ENCODE peak calls at places on chromosomes 12 and 14, in nine cellular contexts. One of them, this sample, is unnamed.

GRCh38 chr14:34580381-34580780 is 40.9 kb upstream of the EAPP start:
- DNase-seq in DND-41: no peak
- DNase-seq in PC-9: no peak
- DNase-seq in GM12878: no peak
- DNase-seq in fibroblast of lung: no peak
- DNase-seq in neural progenitor cell: no peak
- DNase-seq in PC-3: no peak
- DNase-seq in IMR-90: no peak
- DNase-seq in GM23248: no peak
- DNase-seq in this sample: no peak

GRCh38 chr14:53953828-53954550 is 2.6 kb downstream of the BMP4 start:
- DNase-seq in PC-9: peak; percentile 35
- DNase-seq in DND-41: no peak
- DNase-seq in neural progenitor cell: peak; percentile 61
- DNase-seq in GM23248: peak; percentile 66
- DNase-seq in fibroblast of lung: peak; percentile 54
- DNase-seq in IMR-90: peak; percentile 29
- DNase-seq in GM12878: no peak
- DNase-seq in PC-3: peak; percentile 60
- DNase-seq in this sample: no peak

GRCh38 chr14:68789798-68790655 is 2.8 kb downstream of the ZFP36L1 start:
- DNase-seq in PC-3: no peak
- DNase-seq in GM23248: peak; percentile 66
- DNase-seq in neural progenitor cell: peak; percentile 26
- DNase-seq in IMR-90: no peak
- DNase-seq in DND-41: no peak
- DNase-seq in PC-9: no peak
- DNase-seq in GM12878: no peak
- DNase-seq in fibroblast of lung: peak; percentile 39
- DNase-seq in this sample: no peak

GRCh38 chr12:54401127-54401526 is 16.6 kb upstream of the ZNF385A start:
- DNase-seq in GM23248: no peak
- DNase-seq in fibroblast of lung: no peak
- DNase-seq in PC-9: no peak
- DNase-seq in DND-41: no peak
- DNase-seq in PC-3: no peak
- DNase-seq in neural progenitor cell: no peak
- DNase-seq in IMR-90: no peak
- DNase-seq in GM12878: no peak
- DNase-seq in this sample: no peak

GRCh38 chr12:1611775-1612174 is 17.3 kb upstream of the WNT5B start:
- DNase-seq in PC-9: no peak
- DNase-seq in GM12878: no peak
- DNase-seq in neural progenitor cell: no peak
- DNase-seq in DND-41: no peak
- DNase-seq in PC-3: no peak
- DNase-seq in IMR-90: peak; percentile 95
- DNase-seq in GM23248: peak; percentile 95
- DNase-seq in fibroblast of lung: peak; percentile 90
- DNase-seq in this sample: no peak

GRCh38 chr12:123126294-123127144 is 24.4 kb downstream of the PITPNM2 start:
- DNase-seq in PC-9: peak; percentile 91
- DNase-seq in GM23248: peak; percentile 97
- DNase-seq in PC-3: peak; percentile 97
- DNase-seq in fibroblast of lung: peak; percentile 97
- DNase-seq in DND-41: no peak
- DNase-seq in GM12878: no peak
- DNase-seq in neural progenitor cell: no peak
- DNase-seq in IMR-90: peak; percentile 98
- DNase-seq in this sample: no peak

GRCh38 chr12:131591714-131592709 is 118.9 kb upstream of the SFSWAP start:
- DNase-seq in GM12878: no peak
- DNase-seq in PC-3: no peak
- DNase-seq in GM23248: no peak
- DNase-seq in PC-9: no peak
- DNase-seq in fibroblast of lung: no peak
- DNase-seq in DND-41: no peak
- DNase-seq in neural progenitor cell: no peak
- DNase-seq in IMR-90: no peak
- DNase-seq in this sample: no peak

GRCh38 chr12:116427200-116427932 is 131.8 kb upstream of the MAP1LC3B2 start:
- DNase-seq in GM12878: no peak
- DNase-seq in GM23248: peak; percentile 53
- DNase-seq in IMR-90: no peak
- DNase-seq in neural progenitor cell: peak; percentile 65
- DNase-seq in fibroblast of lung: no peak
- DNase-seq in DND-41: no peak
- DNase-seq in PC-3: peak; percentile 24
- DNase-seq in PC-9: peak; percentile 90
- DNase-seq in this sample: no peak

GRCh38 chr12:124006582-124007170 is 33.7 kb downstream of the ZNF664 start:
- DNase-seq in PC-9: no peak
- DNase-seq in fibroblast of lung: no peak
- DNase-seq in GM23248: no peak
- DNase-seq in PC-3: no peak
- DNase-seq in neural progenitor cell: no peak
- DNase-seq in GM12878: no peak
- DNase-seq in IMR-90: no peak
- DNase-seq in DND-41: no peak
- DNase-seq in this sample: peak; percentile 40

GRCh38 chr14:99435327-99435726 is 45.3 kb downstream of the SETD3 start:
- DNase-seq in IMR-90: no peak
- DNase-seq in fibroblast of lung: no peak
- DNase-seq in PC-3: no peak
- DNase-seq in GM23248: no peak
- DNase-seq in DND-41: no peak
- DNase-seq in neural progenitor cell: no peak
- DNase-seq in GM12878: no peak
- DNase-seq in PC-9: no peak
- DNase-seq in this sample: no peak

GRCh38 chr14:37566811-37567371 is 28.2 kb downstream of the FOXA1 start:
- DNase-seq in DND-41: no peak
- DNase-seq in fibroblast of lung: no peak
- DNase-seq in IMR-90: no peak
- DNase-seq in PC-3: peak; percentile 98
- DNase-seq in PC-9: peak; percentile 96
- DNase-seq in GM23248: no peak
- DNase-seq in GM12878: no peak
- DNase-seq in neural progenitor cell: no peak
- DNase-seq in this sample: no peak

DNA sequence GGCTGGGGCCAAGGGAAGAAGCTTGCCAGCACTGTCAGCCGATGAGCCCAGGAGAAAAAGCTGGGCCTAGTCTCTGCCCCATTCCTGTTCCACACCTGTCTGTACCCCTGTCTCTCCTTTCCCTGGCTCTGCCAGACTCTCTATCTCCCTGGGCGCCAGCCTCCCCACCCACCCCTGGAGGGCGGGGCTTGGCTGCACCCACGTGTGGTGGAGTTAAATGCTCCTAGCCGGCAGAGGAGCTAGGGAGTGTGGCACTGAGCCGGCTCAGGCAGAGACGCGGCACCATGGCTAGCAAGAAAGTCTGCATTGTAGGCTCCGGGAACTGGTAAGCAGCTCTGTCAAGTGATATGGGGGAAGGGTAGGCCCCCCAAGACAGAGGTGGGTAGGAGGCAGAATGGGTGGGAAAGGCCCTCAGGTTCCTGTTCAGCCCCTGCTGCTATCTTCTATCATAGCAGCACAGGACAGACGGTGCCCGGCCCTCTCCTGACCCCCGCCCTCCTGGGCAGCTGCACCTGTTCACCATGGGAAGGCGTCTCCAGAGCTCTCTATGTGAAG is at the start of gene GPD1:
- DNase-seq in DND-41: peak; percentile 61
- DNase-seq in PC-3: peak; percentile 50
- DNase-seq in neural progenitor cell: peak; percentile 68
- DNase-seq in GM23248: peak; percentile 78
- DNase-seq in PC-9: no peak
- DNase-seq in GM12878: no peak
- DNase-seq in IMR-90: peak; percentile 28
- DNase-seq in fibroblast of lung: peak; percentile 18
- DNase-seq in this sample: no peak
- H2AFZ ChIP-seq in DND-41: no peak within 1 kb of the TSS
- H2AFZ ChIP-seq in PC-3: no peak within 1 kb of the TSS
- H2AFZ ChIP-seq in neural progenitor cell: no peak within 1 kb of the TSS
- H2AFZ ChIP-seq in GM23248: no peak within 1 kb of the TSS
- H2AFZ ChIP-seq in PC-9: no peak within 1 kb of the TSS
- H2AFZ ChIP-seq in GM12878: no peak within 1 kb of the TSS
- H2AFZ ChIP-seq in IMR-90: peak within 1 kb of the TSS; percentile 18
- H2AFZ ChIP-seq in fibroblast of lung: no peak within 1 kb of the TSS
- H2AFZ ChIP-seq in this sample: no peak within 1 kb of the TSS

GRCh38 chr12:119791453-119791852 is 85.7 kb downstream of the CIT start:
- DNase-seq in DND-41: no peak
- DNase-seq in GM12878: no peak
- DNase-seq in PC-9: no peak
- DNase-seq in fibroblast of lung: no peak
- DNase-seq in neural progenitor cell: no peak
- DNase-seq in GM23248: no peak
- DNase-seq in IMR-90: no peak
- DNase-seq in PC-3: no peak
- DNase-seq in this sample: no peak
- H2AFZ ChIP-seq in DND-41: no peak overlapping the region
- H2AFZ ChIP-seq in GM12878: no peak overlapping the region
- H2AFZ ChIP-seq in PC-9: no peak overlapping the region
- H2AFZ ChIP-seq in fibroblast of lung: no peak overlapping the region
- H2AFZ ChIP-seq in neural progenitor cell: no peak overlapping the region
- H2AFZ ChIP-seq in GM23248: no peak overlapping the region
- H2AFZ ChIP-seq in IMR-90: no peak overlapping the region
- H2AFZ ChIP-seq in PC-3: no peak overlapping the region
- H2AFZ ChIP-seq in this sample: no peak overlapping the region

DNA sequence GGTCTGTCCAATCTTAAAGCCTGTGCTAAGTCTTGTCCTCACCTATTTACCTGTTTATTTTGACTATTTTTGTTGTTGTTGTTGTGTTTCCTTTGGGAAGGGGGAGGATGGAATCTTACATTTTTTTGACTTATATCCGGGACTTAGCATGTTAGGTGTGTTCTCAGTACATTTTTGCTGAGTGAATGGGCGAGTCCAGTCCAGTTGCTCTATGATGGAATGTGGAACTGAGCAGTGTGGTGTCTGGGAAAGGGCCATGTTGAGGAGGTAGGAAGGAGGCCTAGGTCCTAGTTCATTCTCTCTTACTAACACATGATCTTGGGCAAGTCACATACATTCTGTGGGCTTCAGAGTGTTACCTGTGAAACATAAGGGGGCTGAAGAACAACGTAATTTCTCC is 80.9 kb upstream of the SLC38A2 start:
- DNase-seq in IMR-90: no peak
- DNase-seq in neural progenitor cell: no peak
- DNase-seq in PC-9: no peak
- DNase-seq in DND-41: no peak
- DNase-seq in PC-3: peak; percentile 35
- DNase-seq in fibroblast of lung: no peak
- DNase-seq in GM23248: no peak
- DNase-seq in GM12878: no peak
- DNase-seq in this sample: no peak
- H2AFZ ChIP-seq in IMR-90: no peak overlapping the region
- H2AFZ ChIP-seq in neural progenitor cell: no peak overlapping the region
- H2AFZ ChIP-seq in PC-9: no peak overlapping the region
- H2AFZ ChIP-seq in DND-41: no peak overlapping the region
- H2AFZ ChIP-seq in PC-3: no peak overlapping the region
- H2AFZ ChIP-seq in fibroblast of lung: no peak overlapping the region
- H2AFZ ChIP-seq in GM23248: no peak overlapping the region
- H2AFZ ChIP-seq in GM12878: no peak overlapping the region
- H2AFZ ChIP-seq in this sample: no peak overlapping the region

GRCh38 chr12:107103097-107103496 is 9.7 kb upstream of the CRY1 start:
- DNase-seq in fibroblast of lung: no peak
- DNase-seq in DND-41: no peak
- DNase-seq in GM12878: no peak
- DNase-seq in PC-3: no peak
- DNase-seq in PC-9: no peak
- DNase-seq in IMR-90: no peak
- DNase-seq in neural progenitor cell: no peak
- DNase-seq in GM23248: peak; percentile 17
- DNase-seq in this sample: no peak

GRCh38 chr12:107106241-107107025 is 13.1 kb upstream of the CRY1 start:
- DNase-seq in GM12878: no peak
- DNase-seq in DND-41: no peak
- DNase-seq in PC-3: no peak
- DNase-seq in IMR-90: no peak
- DNase-seq in fibroblast of lung: no peak
- DNase-seq in neural progenitor cell: no peak
- DNase-seq in GM23248: no peak
- DNase-seq in PC-9: no peak
- DNase-seq in this sample: no peak

GRCh38 chr12:107103516-107103915 is 10.2 kb upstream of the CRY1 start:
- DNase-seq in fibroblast of lung: no peak
- DNase-seq in IMR-90: no peak
- DNase-seq in GM23248: no peak
- DNase-seq in neural progenitor cell: no peak
- DNase-seq in PC-3: no peak
- DNase-seq in DND-41: no peak
- DNase-seq in PC-9: no peak
- DNase-seq in GM12878: no peak
- DNase-seq in this sample: no peak

GRCh38 chr12:107107381-107107780 is 14.0 kb upstream of the CRY1 start:
- DNase-seq in PC-9: no peak
- DNase-seq in IMR-90: no peak
- DNase-seq in PC-3: no peak
- DNase-seq in neural progenitor cell: no peak
- DNase-seq in DND-41: no peak
- DNase-seq in fibroblast of lung: no peak
- DNase-seq in GM12878: no peak
- DNase-seq in GM23248: no peak
- DNase-seq in this sample: no peak

GRCh38 chr12:107105410-107105703 is 12.0 kb upstream of the CRY1 start:
- DNase-seq in fibroblast of lung: no peak
- DNase-seq in PC-9: no peak
- DNase-seq in PC-3: no peak
- DNase-seq in GM23248: no peak
- DNase-seq in IMR-90: no peak
- DNase-seq in DND-41: no peak
- DNase-seq in neural progenitor cell: no peak
- DNase-seq in GM12878: no peak
- DNase-seq in this sample: no peak
- H2AFZ ChIP-seq in fibroblast of lung: no peak overlapping the region
- H2AFZ ChIP-seq in PC-9: no peak overlapping the region
- H2AFZ ChIP-seq in PC-3: no peak overlapping the region
- H2AFZ ChIP-seq in GM23248: no peak overlapping the region
- H2AFZ ChIP-seq in IMR-90: no peak overlapping the region
- H2AFZ ChIP-seq in DND-41: no peak overlapping the region
- H2AFZ ChIP-seq in neural progenitor cell: no peak overlapping the region
- H2AFZ ChIP-seq in GM12878: no peak overlapping the region
- H2AFZ ChIP-seq in this sample: no peak overlapping the region